ENCODE peak calls at places on chromosomes 3 and 15, in seven cellular contexts. E, P, Z, C, F, Y and K are unnamed samples.

GRCh38 chr15:101427606-101428487 is 61.7 kb downstream of the PCSK6 start:
- DNase-seq in E (no peak), P (no peak), Z (no peak), C (no peak), F (no peak), Y (no peak), K (no peak)

GRCh38 chr15:54528021-54528420 is 549.8 kb downstream of the UNC13C start:
- DNase-seq in E (no peak), P (no peak), Z (no peak), C (no peak), F (no peak), Y (no peak), K (no peak)

GRCh38 chr3:77096966-77097890 is 57.3 kb downstream of the ROBO2 start:
- DNase-seq in E (no peak), P (no peak), Z (no peak), C (peak; percentile 6), F (no peak), Y (no peak), K (no peak)

GRCh38 chr3:100954199-100954935 is 38.9 kb downstream of the ABI3BP start:
- DNase-seq in E (no peak), P (no peak), Z (no peak), C (no peak), F (no peak), Y (no peak), K (no peak)

GRCh38 chr15:78838480-78838879 is 27.2 kb upstream of the ADAMTS7 start:
- DNase-seq in E (no peak), P (no peak), Z (no peak), C (peak; percentile 38), F (no peak), Y (no peak), K (no peak)

GRCh38 chr15:101004500-101004899 is 85.3 kb downstream of the LRRK1 start:
- DNase-seq in E (no peak), P (no peak), Z (no peak), C (no peak), F (no peak), Y (no peak), K (no peak)

GRCh38 chr15:70014860-70015490 is 82.7 kb downstream of the TLE3 start:
- DNase-seq in E (no peak), P (no peak), Z (no peak), C (no peak), F (no peak), Y (peak; percentile 49), K (no peak)

GRCh38 chr15:31344824-31345605 is 18.4 kb downstream of the KLF13 start:
- DNase-seq in E (peak; percentile 59), P (no peak), Z (no peak), C (no peak), F (no peak), Y (peak; percentile 57), K (no peak)

GRCh38 chr3:64863811-64864210 is 176.0 kb upstream of the ADAMTS9 start:
- DNase-seq in E (no peak), P (no peak), Z (no peak), C (no peak), F (no peak), Y (no peak), K (no peak)

GRCh38 chr3:156674911-156675743 is 737 bp downstream of the TIPARP start:
- DNase-seq in E (peak; percentile 58), P (peak; percentile 17), Z (peak; percentile 36), C (peak; percentile 70), F (peak; percentile 19), Y (peak; percentile 78), K (peak; percentile 29)

GRCh38 chr15:80480909-80481308 is 76.7 kb downstream of the ARNT2 start:
- DNase-seq in E (no peak), P (no peak), Z (no peak), C (peak; percentile 97), F (no peak), Y (no peak), K (no peak)

GRCh38 chr3:185071401-185071800 is 81.5 kb downstream of the C3orf70 start:
- DNase-seq in E (no peak), P (no peak), Z (no peak), C (no peak), F (no peak), Y (no peak), K (no peak)